ENCODE peak calls at places on chromosomes 4 and X, in five cellular contexts. Y, F, X, J and M are unnamed samples.

GRCh38 chrX:23403849-23404248 is 69.2 kb downstream of the PTCHD1 start:
- DNase-seq in J (peak; percentile 24), Y (no peak), X (no peak), F (no peak), M (no peak)

GRCh38 chr4:80035336-80035735 is 37.7 kb downstream of the ANTXR2 start:
- DNase-seq in J (no peak), X (no peak), Y (no peak), F (no peak), M (no peak)

GRCh38 chr4:81452452-81453011 is 19.2 kb downstream of the RASGEF1B start:
- DNase-seq in Y (no peak), X (no peak), J (no peak), F (no peak), M (no peak)

GRCh38 chr4:118842055-118842454 is 6.1 kb upstream of the SEC24D start:
- DNase-seq in Y (no peak), F (no peak), X (no peak), J (no peak), M (no peak)

GRCh38 chr4:56906534-56906933 is 1.2 kb upstream of the REST start:
- DNase-seq in J (no peak), X (peak; percentile 6), Y (no peak), F (no peak), M (no peak)

GRCh38 chr4:112604590-112604989 is 32.1 kb downstream of the ZGRF1 start:
- DNase-seq in X (peak; percentile 71), Y (no peak), J (peak; percentile 42), F (no peak), M (peak; percentile 4)

GRCh38 chr4:144894525-144894924 is 203.5 kb downstream of the ANAPC10 start:
- DNase-seq in J (peak; percentile 13), Y (no peak), X (no peak), F (no peak), M (peak; percentile 79)

GRCh38 chr4:36351082-36351666 is 69.8 kb downstream of the DTHD1 start:
- DNase-seq in X (peak; percentile 90), Y (peak; percentile 84), F (peak; percentile 55), J (peak; percentile 61), M (peak; percentile 8)

GRCh38 chr4:48491514-48492176 is 1.6 kb downstream of the ZAR1 start:
- DNase-seq in J (no peak), Y (no peak), X (no peak), F (no peak), M (no peak)

GRCh38 chrX:69522052-69522451 is 17.9 kb downstream of the NALF2 start:
- DNase-seq in J (no peak), F (no peak), X (no peak), Y (no peak), M (no peak)

GRCh38 chr4:958314-958665 is 15.1 kb downstream of the DGKQ start:
- DNase-seq in J (no peak), F (no peak), Y (no peak), X (no peak), M (no peak)

GRCh38 chrX:41720125-41720780 is 3.7 kb upstream of the GPR82 start:
- DNase-seq in J (no peak), F (no peak), X (no peak), Y (peak; percentile 73), M (no peak)

GRCh38 chr4:158302076-158302866 is 92.0 kb downstream of the TMEM144 start:
- DNase-seq in Y (no peak), F (no peak), J (no peak), X (no peak), M (peak; percentile 64)

GRCh38 chr4:184347251-184348239 is 126.8 kb downstream of the IRF2 start:
- DNase-seq in F (no peak), J (peak; percentile 67), X (peak; percentile 38), Y (peak; percentile 56), M (peak; percentile 61)

GRCh38 chrX:109830704-109831206 is 97.7 kb upstream of the ACSL4 start:
- DNase-seq in Y (no peak), F (no peak), J (peak; percentile 34), X (no peak), M (no peak)

GRCh38 chr4:20844311-20844710 is 144.1 kb downstream of the PACRGL start:
- DNase-seq in F (no peak), Y (no peak), X (no peak), J (no peak), M (no peak)